ENCODE peak calls at places on chromosomes 1 and 21, in nine cellular contexts. C, B, K, A, W, Z, S, Q and D are unnamed samples.

GRCh38 chr1:207817166-207817565 is 65.3 kb downstream of the CD46 start:
- DNase-seq in B (no peak), W (no peak), K (no peak), S (no peak), Q (peak), Z (no peak), A (no peak), C (peak), D (no peak)

GRCh38 chr1:162111572-162111971 is 42.1 kb downstream of the NOS1AP start:
- DNase-seq in B (no peak), A (no peak), W (no peak), K (no peak), Q (no peak), C (no peak), Z (no peak), S (no peak), D (no peak)

GRCh38 chr21:28396421-28396820 is 596.3 kb downstream of the LTN1 start:
- DNase-seq in A (no peak), C (no peak), W (no peak), Q (no peak), K (no peak), B (no peak), S (peak), Z (no peak), D (peak)

GRCh38 chr1:1264868-1265272 is 8.8 kb downstream of the UBE2J2 start:
- DNase-seq in Q (no peak), A (no peak), C (no peak), K (peak), S (no peak), B (no peak), Z (no peak), W (no peak), D (peak)

GRCh38 chr1:19597463-19598309 is 46.4 kb upstream of the NBL1 start:
- DNase-seq in K (peak), W (no peak), Q (no peak), B (no peak), A (peak), S (no peak), C (no peak), Z (no peak), D (peak)

GRCh38 chr1:226820935-226821718 is 49.3 kb upstream of the PSEN2 start:
- DNase-seq in S (no peak), K (peak), A (no peak), Q (peak), C (peak), B (no peak), W (peak), Z (peak), D (no peak)

GRCh38 chr1:46526013-46526688 is 25.3 kb downstream of the KNCN start:
- DNase-seq in W (no peak), S (no peak), Q (no peak), A (no peak), B (no peak), C (no peak), K (no peak), Z (no peak), D (no peak)

GRCh38 chr1:228989992-228990827 is 254.9 kb downstream of the RHOU start:
- DNase-seq in S (peak), Q (peak), A (no peak), W (peak), K (no peak), C (peak), B (no peak), Z (peak), D (no peak)

GRCh38 chr1:9203623-9204022 is 31.0 kb upstream of the H6PD start:
- DNase-seq in Z (peak), S (no peak), C (no peak), B (no peak), K (no peak), A (no peak), Q (peak), W (no peak), D (no peak)

GRCh38 chr1:21919520-21919919 is 17.6 kb downstream of the HSPG2 start:
- DNase-seq in B (no peak), W (no peak), C (no peak), Z (no peak), A (no peak), S (no peak), Q (no peak), K (peak), D (peak)

GRCh38 chr1:2545754-2546514 is 10.2 kb upstream of the TNFRSF14 start:
- DNase-seq in S (peak), K (peak), C (peak), W (peak), B (peak), Z (peak), Q (peak), A (peak), D (peak)

GRCh38 chr1:147509786-147510360 is 31.4 kb upstream of the BCL9 start:
- DNase-seq in A (no peak), K (no peak), Z (no peak), W (no peak), S (no peak), C (peak), B (no peak), Q (no peak), D (no peak)

GRCh38 chr1:47575855-47576757 is 138.3 kb downstream of the FOXD2 start:
- DNase-seq in A (no peak), Z (no peak), B (no peak), S (no peak), K (peak), Q (no peak), W (no peak), C (no peak), D (no peak)

GRCh38 chr1:192545781-192546521 is 29.6 kb upstream of the RGS1 start:
- DNase-seq in W (no peak), K (no peak), C (no peak), Q (no peak), A (no peak), Z (no peak), S (no peak), B (no peak), D (no peak)

GRCh38 chr1:220922951-220923350 is 43.7 kb downstream of the HLX start:
- DNase-seq in A (no peak), B (no peak), Q (no peak), K (no peak), W (no peak), S (no peak), C (no peak), Z (no peak), D (no peak)

GRCh38 chr1:154404511-154404931 is 622 bp upstream of the IL6R start:
- DNase-seq in K (no peak), Z (no peak), W (no peak), C (no peak), B (no peak), A (no peak), S (no peak), Q (no peak), D (no peak)

GRCh38 chr1:98870959-98871903 is 133.4 kb downstream of the PLPPR5 start:
- DNase-seq in A (no peak), W (no peak), Q (peak), Z (no peak), B (no peak), K (no peak), C (no peak), S (no peak), D (no peak)

GRCh38 chr21:43786423-43787179 is 2.8 kb upstream of the RRP1 start:
- DNase-seq in K (no peak), W (no peak), B (no peak), Q (no peak), Z (no peak), A (no peak), S (no peak), C (no peak), D (peak)

GRCh38 chr1:228226141-228226874 is 18.5 kb downstream of the OBSCN start:
- DNase-seq in B (no peak), W (no peak), Q (no peak), C (no peak), A (no peak), S (no peak), Z (no peak), K (no peak), D (no peak)

GRCh38 chr1:201267481-201268229 is 15.7 kb upstream of the PKP1 start:
- DNase-seq in Z (no peak), Q (no peak), A (no peak), W (no peak), K (peak), S (no peak), B (no peak), C (no peak), D (no peak)

DNA sequence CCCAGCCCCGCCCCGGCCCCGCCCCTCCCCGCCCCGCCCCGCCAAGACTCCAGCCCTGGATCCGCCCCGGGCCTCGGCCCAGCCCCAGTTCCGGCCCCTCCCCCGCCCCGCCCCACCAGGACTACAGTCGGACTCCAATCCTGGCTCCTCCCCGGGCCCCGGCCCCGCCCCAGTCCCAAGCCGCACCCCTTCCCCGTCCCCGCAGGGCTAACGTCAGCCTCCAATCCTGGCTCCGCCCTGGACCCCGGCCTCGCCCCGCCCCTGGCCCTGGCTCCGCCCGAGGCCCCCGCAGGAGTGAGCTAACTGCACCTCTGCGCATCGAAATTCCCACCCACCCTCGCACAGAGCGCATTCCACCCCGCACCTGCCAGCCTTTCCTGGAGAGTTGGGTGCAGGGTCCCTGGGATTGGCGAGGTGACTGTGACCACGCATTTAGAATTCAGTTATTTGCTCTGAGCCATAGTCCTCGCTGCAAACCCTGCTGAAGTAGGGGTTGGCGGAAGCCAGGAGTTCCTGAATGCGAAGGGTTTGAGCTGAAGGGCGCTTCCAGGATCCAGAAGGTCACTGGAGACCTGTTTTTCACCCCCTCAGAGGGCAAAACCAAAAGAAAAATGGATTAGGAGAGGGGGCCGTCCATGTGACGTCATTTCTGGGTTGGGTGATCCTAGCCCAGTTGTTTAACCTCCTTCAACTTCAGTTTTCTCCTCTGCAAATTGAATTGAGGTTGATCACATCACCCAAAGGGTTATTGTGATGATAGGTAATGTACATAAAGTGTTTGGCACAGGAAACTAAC is 631 bp upstream of the IGSF8 start:
- DNase-seq in W (peak), S (peak), Q (peak), Z (peak), K (peak), B (peak), C (peak), A (peak), D (peak)
- TF ChIP-seq POLR2A in W (peak), S (peak), Q (peak), Z (peak), K (no peak), B (peak), C (peak), A (no peak), D (no peak)

GRCh38 chr1:30446100-30446499 is 277.3 kb downstream of the MATN1 start:
- DNase-seq in Q (peak), Z (no peak), C (no peak), B (no peak), S (peak), K (no peak), A (no peak), W (no peak), D (no peak)

GRCh38 chr1:30446508-30446907 is 276.9 kb downstream of the MATN1 start:
- DNase-seq in K (no peak), W (no peak), C (no peak), Q (peak), Z (no peak), B (no peak), S (no peak), A (no peak), D (no peak)

GRCh38 chr1:30444404-30444803 is 279.0 kb downstream of the MATN1 start:
- DNase-seq in Z (no peak), B (no peak), K (no peak), A (no peak), S (no peak), Q (peak), W (no peak), C (no peak), D (no peak)

GRCh38 chr1:30445449-30445848 is 277.9 kb downstream of the MATN1 start:
- DNase-seq in B (no peak), C (no peak), W (no peak), S (no peak), Q (no peak), Z (no peak), K (no peak), A (no peak), D (no peak)

GRCh38 chr1:30444850-30445249 is 278.5 kb downstream of the MATN1 start:
- DNase-seq in K (no peak), W (no peak), Q (no peak), A (no peak), C (no peak), B (no peak), S (no peak), Z (no peak), D (no peak)
- TF ChIP-seq POLR2A in K (no peak), W (no peak), Q (no peak), A (no peak), C (no peak), B (no peak), S (no peak), Z (no peak), D (no peak)

DNA sequence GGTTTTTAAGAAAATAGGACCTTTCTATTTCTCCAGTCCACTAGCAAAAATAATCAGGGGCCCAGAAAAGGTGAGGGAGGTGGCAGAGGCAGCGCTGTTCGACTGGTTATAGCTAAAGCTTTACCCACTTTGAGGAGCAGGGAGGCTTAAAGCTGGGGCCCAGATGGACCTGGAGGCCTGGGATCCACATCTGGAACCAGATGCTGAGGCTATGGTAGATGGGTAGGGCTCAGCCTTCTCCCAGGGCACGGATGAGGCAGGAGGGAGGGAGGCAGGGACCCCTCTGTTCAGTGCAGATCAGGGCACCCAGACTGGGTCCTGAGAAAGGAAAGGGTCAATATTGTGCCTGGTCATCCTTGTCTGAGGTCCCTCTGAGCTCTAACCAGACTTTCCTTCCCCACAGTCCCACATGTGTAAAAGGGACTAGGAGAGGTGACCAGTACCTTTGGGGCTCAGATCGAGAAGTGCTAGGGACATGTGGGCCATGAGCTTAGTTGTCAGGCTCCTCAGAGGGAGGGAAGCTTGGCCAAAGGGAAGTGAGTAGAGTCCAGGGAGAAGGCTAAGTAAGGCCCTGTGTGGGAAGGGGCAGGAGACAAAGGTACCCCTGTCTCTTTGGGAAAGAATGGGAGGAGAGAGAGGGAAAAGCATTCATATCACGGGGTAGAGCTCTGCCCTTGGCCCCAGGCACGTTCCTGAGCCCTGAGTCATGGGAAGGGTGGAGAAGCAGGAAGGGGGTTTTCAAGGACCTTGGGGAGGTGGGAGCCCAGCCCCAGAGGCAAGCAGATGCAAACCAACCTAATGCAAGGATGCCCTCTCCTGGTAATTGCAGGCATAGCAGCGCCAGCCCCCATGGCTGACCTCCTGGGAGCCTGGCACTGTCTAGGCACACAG is 15.4 kb downstream of the LMNA start:
- DNase-seq in K (peak), Q (peak), W (peak), B (peak), Z (peak), A (peak), C (peak), S (no peak), D (peak)
- TF ChIP-seq POLR2A in K (peak), Q (no peak), W (peak), B (no peak), Z (peak), A (no peak), C (peak), S (peak), D (no peak)

DNA sequence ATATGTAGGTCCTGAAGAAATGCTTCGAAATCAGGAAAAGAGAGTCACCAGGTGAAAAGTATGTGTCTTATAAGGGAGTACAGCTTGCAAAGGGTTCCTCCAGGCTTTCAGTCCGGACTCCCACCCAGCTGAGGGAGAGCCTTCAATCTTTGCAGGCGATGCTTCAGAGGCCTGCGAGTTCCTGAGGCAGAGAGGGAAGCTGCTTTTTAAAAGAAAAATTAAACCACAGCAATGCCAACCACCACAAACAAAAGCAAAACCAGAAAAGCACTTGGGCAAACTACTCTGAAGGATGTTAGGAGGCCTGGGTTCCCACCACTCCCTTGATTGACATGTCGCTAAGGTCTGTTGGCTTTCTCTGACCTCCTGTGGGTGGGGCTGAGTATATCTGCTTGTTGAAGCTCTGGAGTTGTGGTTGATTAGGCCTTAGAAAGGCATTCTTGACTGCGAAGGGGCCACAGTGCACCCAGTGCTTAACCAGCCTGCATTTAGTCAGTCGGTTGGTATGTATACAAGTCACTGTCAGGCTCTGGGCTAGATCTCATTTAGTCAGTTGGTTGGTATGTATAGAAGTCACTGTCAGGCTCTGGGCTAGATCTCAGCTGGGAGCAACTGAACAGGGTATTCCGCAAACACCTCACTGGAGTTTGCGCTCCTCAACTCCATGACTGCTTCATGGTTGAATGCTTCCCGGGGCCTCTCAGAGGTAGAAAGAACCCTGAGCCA is 1.2 kb downstream of the NIPAL3 start:
- DNase-seq in K (peak), A (no peak), C (no peak), B (no peak), Q (peak), S (no peak), Z (peak), W (no peak), D (peak)
- TF ChIP-seq POLR2A in K (peak), A (no peak), C (no peak), B (no peak), Q (no peak), S (no peak), Z (peak), W (no peak), D (peak)